ENCODE peak calls at places on chromosomes 2 and 18, in four cellular contexts. Y, L, C and J are unnamed samples.
A peak's percentile ranks its signal among the peaks of the same experiment; 100 is the strongest.

GRCh38 chr2:202084265-202084664 is 11.2 kb downstream of the KIAA2012 start:
- DNase-seq in C (no peak), Y (no peak), L (no peak), J (no peak)

GRCh38 chr18:79056827-79057367 is 12.3 kb upstream of the ATP9B start:
- DNase-seq in C (no peak), Y (no peak), L (no peak), J (no peak)

GRCh38 chr18:74715865-74716712 is 118.4 kb downstream of the ZNF407 start:
- DNase-seq in L (no peak), C (no peak), Y (no peak), J (no peak)

GRCh38 chr18:13500227-13500865 is 226.0 kb downstream of the FAM210A start:
- DNase-seq in C (no peak), L (peak; percentile 42), Y (no peak), J (no peak)

GRCh38 chr2:75002007-75002406 is 43.6 kb downstream of the POLE4 start:
- DNase-seq in L (no peak), C (no peak), Y (no peak), J (no peak)

GRCh38 chr2:85577386-85578242 is at the start of gene VAMP8:
- DNase-seq in L (no peak), Y (peak; percentile 62), C (peak; percentile 69), J (peak; percentile 47)

GRCh38 chr2:33893801-33894200 is 294.7 kb upstream of the FAM98A start:
- DNase-seq in Y (no peak), L (no peak), C (no peak), J (no peak)

GRCh38 chr18:62555135-62555534 is 32.3 kb downstream of the ZCCHC2 start:
- DNase-seq in C (no peak), L (no peak), Y (no peak), J (no peak)

GRCh38 chr2:59182249-59182648 is 941.1 kb upstream of the FANCL start:
- DNase-seq in Y (no peak), L (peak; percentile 45), C (no peak), J (no peak)